ENCODE peak calls at places on chromosome 22, in four cellular contexts. One of them, this sample, is unnamed. For H3K4me1, the result is how much of the 10 kb centered on the place peaks cover.

GRCh38 chr22:33496112-33496511 is 424.2 kb downstream of the LARGE1 start:
- DNase-seq in HCT116: no peak
- DNase-seq in sigmoid colon: no peak
- DNase-seq in stomach: no peak
- DNase-seq in this sample: no peak

GRCh38 chr22:39176067-39176621 is 23.7 kb upstream of the CBX7 start:
- DNase-seq in HCT116: no peak
- DNase-seq in sigmoid colon: peak
- DNase-seq in stomach: peak
- DNase-seq in this sample: no peak

GRCh38 chr22:41668971-41669911 is 19.4 kb downstream of the SNU13 start:
- DNase-seq in HCT116: no peak
- DNase-seq in sigmoid colon: no peak
- DNase-seq in stomach: no peak
- DNase-seq in this sample: no peak

GRCh38 chr22:35819421-35819820 is 101.7 kb downstream of the APOL5 start:
- DNase-seq in HCT116: no peak
- DNase-seq in sigmoid colon: no peak
- DNase-seq in stomach: no peak
- DNase-seq in this sample: no peak

GRCh38 chr22:20033045-20033706 is 12.3 kb downstream of the TANGO2 start:
- DNase-seq in HCT116: no peak
- DNase-seq in sigmoid colon: no peak
- DNase-seq in stomach: peak
- DNase-seq in this sample: no peak

GRCh38 chr22:35684270-35684700 is 33.4 kb upstream of the APOL5 start:
- DNase-seq in HCT116: no peak
- DNase-seq in sigmoid colon: no peak
- DNase-seq in stomach: no peak
- DNase-seq in this sample: no peak

GRCh38 chr22:44438481-44439131 is 59.4 kb downstream of the RTL6 start:
- DNase-seq in HCT116: no peak
- DNase-seq in sigmoid colon: peak
- DNase-seq in stomach: no peak
- DNase-seq in this sample: no peak

GRCh38 chr22:44161673-44162072 is 19.1 kb upstream of the PARVG start:
- DNase-seq in HCT116: no peak
- DNase-seq in sigmoid colon: no peak
- DNase-seq in stomach: no peak
- DNase-seq in this sample: no peak

DNA sequence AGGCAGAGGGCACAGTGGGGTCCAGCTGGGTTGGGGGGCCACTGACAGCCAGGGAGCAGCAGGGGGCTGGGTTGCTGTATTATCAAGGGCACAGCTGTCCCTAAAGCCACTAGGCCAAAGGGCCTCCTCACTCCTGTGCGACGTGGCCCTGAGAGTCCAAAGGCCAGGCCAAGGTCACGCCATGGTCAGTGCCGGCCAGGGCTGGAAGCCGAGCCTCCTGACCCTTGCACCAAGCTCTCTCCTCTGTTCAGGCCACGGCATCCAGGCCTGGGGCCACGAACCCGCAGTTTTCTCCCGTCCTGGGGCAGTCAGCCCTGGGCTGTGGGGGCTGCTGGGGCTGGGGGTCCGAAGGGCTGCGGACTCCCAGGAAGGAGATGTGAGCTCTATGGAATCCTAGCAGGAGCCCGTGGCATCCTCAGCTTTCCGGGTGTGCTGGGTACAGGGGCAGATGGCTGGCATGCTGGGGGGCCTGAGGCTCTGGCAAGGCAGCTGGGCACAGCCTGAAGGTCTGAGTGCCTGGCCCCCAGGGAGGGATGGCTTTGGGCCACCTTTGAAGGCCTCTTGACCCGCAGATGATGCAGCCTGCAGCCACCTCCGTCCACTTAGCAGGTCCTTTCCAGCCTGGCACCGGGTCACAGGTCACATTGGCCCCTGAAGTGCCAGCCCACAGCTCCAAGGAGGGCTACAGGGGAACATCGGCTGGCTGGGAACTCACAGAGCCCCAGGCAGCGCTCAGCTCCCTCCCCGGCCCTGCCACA is 17.3 kb upstream of the PPARA start:
- DNase-seq in HCT116: no peak
- DNase-seq in sigmoid colon: no peak
- DNase-seq in stomach: no peak
- DNase-seq in this sample: no peak
- TF ChIP-seq POLR2A in HCT116: no peak
- TF ChIP-seq POLR2A in sigmoid colon: no peak
- TF ChIP-seq POLR2A in stomach: no peak
- TF ChIP-seq POLR2A in this sample: no peak

DNA sequence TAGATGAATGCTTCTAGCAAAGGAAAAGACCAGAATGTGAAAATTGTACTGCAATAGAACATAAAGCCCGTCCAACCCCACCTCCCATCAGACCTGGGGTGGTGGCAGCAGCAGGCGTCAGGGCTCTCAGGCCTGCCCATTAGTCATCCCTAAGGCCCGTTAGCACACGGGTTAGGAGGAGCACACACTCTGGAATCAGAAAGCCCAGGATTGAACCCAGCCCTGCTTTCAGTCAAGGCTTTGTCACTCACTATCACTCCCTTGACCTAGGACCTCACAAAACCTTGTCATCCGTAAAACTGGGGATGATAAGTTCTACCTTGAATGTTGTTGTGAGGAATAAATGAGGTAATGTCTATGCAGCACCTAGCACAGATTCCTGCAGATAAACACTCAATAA is 26.9 kb downstream of the MICAL3 start:
- DNase-seq in HCT116: no peak
- DNase-seq in sigmoid colon: peak
- DNase-seq in stomach: no peak
- DNase-seq in this sample: no peak
- H3K4me1 ChIP-seq in HCT116: under half
- H3K4me1 ChIP-seq in sigmoid colon: half or more
- H3K4me1 ChIP-seq in stomach: under half
- H3K4me1 ChIP-seq in this sample: under half

GRCh38 chr22:37898441-37899181 is 7.5 kb upstream of the MICALL1 start:
- DNase-seq in HCT116: no peak
- DNase-seq in sigmoid colon: peak
- DNase-seq in stomach: peak
- DNase-seq in this sample: no peak

GRCh38 chr22:37896939-37897338 is 9.2 kb upstream of the MICALL1 start:
- DNase-seq in HCT116: no peak
- DNase-seq in sigmoid colon: no peak
- DNase-seq in stomach: no peak
- DNase-seq in this sample: no peak

GRCh38 chr22:37897805-37898204 is 8.3 kb upstream of the MICALL1 start:
- DNase-seq in HCT116: no peak
- DNase-seq in sigmoid colon: no peak
- DNase-seq in stomach: no peak
- DNase-seq in this sample: no peak

GRCh38 chr22:37894939-37895670 is 11.0 kb upstream of the MICALL1 start:
- DNase-seq in HCT116: no peak
- DNase-seq in sigmoid colon: no peak
- DNase-seq in stomach: peak
- DNase-seq in this sample: no peak

DNA sequence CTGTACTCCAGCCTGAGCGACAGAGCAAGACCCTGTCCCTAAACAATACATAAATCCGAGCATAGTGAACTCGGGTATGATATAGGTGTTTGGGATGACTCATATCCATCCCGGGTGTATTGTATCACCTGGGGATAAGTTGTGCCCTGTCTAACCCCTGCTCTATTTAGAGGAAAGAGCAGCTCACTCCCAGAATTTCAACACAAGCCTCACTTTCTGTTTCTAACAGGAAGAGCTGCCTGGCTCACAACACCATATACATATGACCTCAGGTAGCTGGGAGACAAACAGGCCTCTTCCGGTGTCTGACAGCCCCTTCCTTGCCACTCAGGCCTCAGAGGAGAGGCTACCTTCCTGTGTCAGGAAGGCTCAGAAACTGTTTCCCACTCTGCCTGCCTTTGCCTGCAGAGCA is 9.9 kb upstream of the MICALL1 start:
- DNase-seq in HCT116: no peak
- DNase-seq in sigmoid colon: no peak
- DNase-seq in stomach: peak
- DNase-seq in this sample: no peak
- TF ChIP-seq POLR2AphosphoS5 in HCT116: no peak
- TF ChIP-seq POLR2AphosphoS5 in sigmoid colon: no peak
- TF ChIP-seq POLR2AphosphoS5 in stomach: no peak
- TF ChIP-seq POLR2AphosphoS5 in this sample: peak

DNA sequence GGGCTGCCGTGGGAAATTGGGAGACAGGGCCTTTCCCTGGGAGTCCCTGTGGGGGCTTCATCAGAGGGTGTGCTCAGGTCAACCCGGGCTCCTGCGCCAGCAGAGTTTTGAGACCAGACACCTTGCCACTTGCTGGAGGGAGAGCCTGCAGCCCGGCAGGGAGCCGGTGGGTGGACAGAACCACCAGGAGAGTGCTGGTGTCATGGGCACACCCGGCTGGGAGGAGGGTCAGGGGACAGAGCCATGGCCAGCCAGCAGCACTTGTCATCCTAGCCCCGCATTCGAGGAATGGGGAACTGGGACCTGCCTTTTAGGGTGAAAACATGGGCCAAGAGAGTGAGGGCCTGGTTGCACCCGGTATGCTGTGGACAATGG is 209.3 kb downstream of the TBC1D22A start:
- DNase-seq in HCT116: no peak
- DNase-seq in sigmoid colon: peak
- DNase-seq in stomach: no peak
- DNase-seq in this sample: no peak
- TF ChIP-seq POLR2A in HCT116: no peak
- TF ChIP-seq POLR2A in sigmoid colon: no peak
- TF ChIP-seq POLR2A in stomach: no peak
- TF ChIP-seq POLR2A in this sample: no peak

DNA sequence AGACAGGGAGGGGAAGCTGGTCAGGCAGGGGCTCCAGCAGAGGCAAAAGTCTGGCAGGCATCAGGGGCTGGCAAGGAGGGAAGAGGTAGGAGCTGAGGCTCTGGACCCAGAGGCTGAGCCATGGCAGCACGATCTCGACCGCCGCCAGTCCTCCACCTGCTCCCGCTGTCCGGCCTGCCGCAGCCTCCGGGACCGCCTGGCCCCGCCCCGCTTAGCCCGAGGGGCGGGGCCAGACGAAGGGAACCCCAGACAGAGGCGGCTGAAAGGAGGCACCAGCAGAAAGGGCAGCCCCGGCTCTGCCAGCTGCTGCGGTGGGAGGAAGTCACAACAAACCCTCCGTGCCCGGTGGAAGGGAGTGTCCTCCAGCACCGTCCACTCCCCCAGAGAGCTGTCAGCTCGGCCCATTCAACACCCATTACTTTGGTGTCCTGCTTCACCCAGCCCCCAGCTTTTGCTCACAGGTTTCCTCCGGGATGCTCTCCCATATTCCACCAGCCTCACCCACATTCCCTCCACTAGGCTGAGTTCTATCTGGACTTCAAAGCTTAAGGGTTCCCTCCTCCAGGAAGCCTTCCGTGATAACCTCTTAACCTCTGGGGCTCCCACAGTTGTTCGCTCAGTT is at the start of gene MFNG:
- DNase-seq in HCT116: no peak
- DNase-seq in sigmoid colon: peak
- DNase-seq in stomach: peak
- DNase-seq in this sample: no peak
- H3K4me1 ChIP-seq in HCT116: under half
- H3K4me1 ChIP-seq in sigmoid colon: under half
- H3K4me1 ChIP-seq in stomach: under half
- H3K4me1 ChIP-seq in this sample: under half

GRCh38 chr22:45483918-45484499 is 18.7 kb upstream of the FBLN1 start:
- DNase-seq in HCT116: no peak
- DNase-seq in sigmoid colon: no peak
- DNase-seq in stomach: no peak
- DNase-seq in this sample: no peak
- TF ChIP-seq POLR2AphosphoS5 in HCT116: no peak
- TF ChIP-seq POLR2AphosphoS5 in sigmoid colon: no peak
- TF ChIP-seq POLR2AphosphoS5 in stomach: no peak
- TF ChIP-seq POLR2AphosphoS5 in this sample: no peak

GRCh38 chr22:25399649-25400151 is 164.8 kb upstream of the GRK3 start:
- DNase-seq in HCT116: no peak
- DNase-seq in sigmoid colon: peak
- DNase-seq in stomach: no peak
- DNase-seq in this sample: no peak

GRCh38 chr22:25396615-25397200 is 167.8 kb upstream of the GRK3 start:
- DNase-seq in HCT116: no peak
- DNase-seq in sigmoid colon: no peak
- DNase-seq in stomach: no peak
- DNase-seq in this sample: no peak

GRCh38 chr22:25395468-25395867 is 169.0 kb upstream of the GRK3 start:
- DNase-seq in HCT116: no peak
- DNase-seq in sigmoid colon: no peak
- DNase-seq in stomach: no peak
- DNase-seq in this sample: no peak

GRCh38 chr22:25395915-25396314 is 168.6 kb upstream of the GRK3 start:
- DNase-seq in HCT116: no peak
- DNase-seq in sigmoid colon: no peak
- DNase-seq in stomach: no peak
- DNase-seq in this sample: no peak

DNA sequence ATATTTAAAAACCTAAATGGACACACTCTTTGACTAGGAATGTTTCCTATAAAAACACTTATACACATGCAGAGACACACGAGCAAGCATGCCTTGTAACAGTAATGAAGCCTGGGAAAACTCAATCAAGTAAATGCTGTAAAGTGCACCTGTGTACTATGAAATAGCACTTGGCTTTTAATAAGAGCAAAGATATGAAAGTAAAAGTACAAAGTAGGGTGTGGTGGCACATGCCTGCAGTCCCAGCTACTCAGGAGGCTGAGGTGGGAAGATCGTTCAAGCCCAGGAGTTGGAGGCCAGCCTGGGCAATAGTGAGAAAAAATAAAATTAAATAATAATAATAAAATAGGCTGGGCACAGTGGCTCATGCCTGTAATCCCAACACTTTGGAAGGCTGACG is 166.9 kb upstream of the GRK3 start:
- DNase-seq in HCT116: no peak
- DNase-seq in sigmoid colon: no peak
- DNase-seq in stomach: no peak
- DNase-seq in this sample: no peak
- TF ChIP-seq POLR2A in HCT116: no peak
- TF ChIP-seq POLR2A in sigmoid colon: no peak
- TF ChIP-seq POLR2A in stomach: no peak
- TF ChIP-seq POLR2A in this sample: no peak

This sample was measured in esophagus muscularis mucosa.